ENCODE peak calls at places on chromosome 6, in eight cellular contexts. J is cardiac septum; X is NCI-H460; H is COLO829; T is type B pancreatic cell; Y is activated naive CD8-positive, alpha-beta T cell treated with anti-CD3 and anti-CD28 coated beads, Interleukin-2, amount 50 U/mL, for 16 hours; R is B cell; D is prostate gland. N is an unnamed sample.

GRCh38 chr6:133244502-133244901 is 3.3 kb downstream of the EYA4 start:
- DNase-seq in J (no peak), X (no peak), H (no peak), T (no peak), Y (no peak), R (no peak), D (no peak), N (no peak)

GRCh38 chr6:165308926-165309731 is at the start of gene C6orf118:
- DNase-seq in J (no peak), X (no peak), H (peak), T (peak), Y (no peak), R (no peak), D (peak), N (no peak)

GRCh38 chr6:140855520-140855919 is 1277.2 kb upstream of the GJE1 start:
- DNase-seq in J (no peak), X (no peak), H (no peak), T (no peak), Y (no peak), R (no peak), D (no peak), N (no peak)

GRCh38 chr6:48110436-48111142 is 408 bp downstream of the PTCHD4 start:
- DNase-seq in J (no peak), X (no peak), H (no peak), T (no peak), Y (no peak), R (no peak), D (no peak), N (no peak)

GRCh38 chr6:25991785-25992412 is 29.3 kb downstream of the TRIM38 start:
- DNase-seq in J (peak), X (no peak), H (peak), T (peak), Y (no peak), R (peak), D (peak), N (peak)

GRCh38 chr6:21201181-21201580 is 392.4 kb upstream of the SOX4 start:
- DNase-seq in J (no peak), X (no peak), H (no peak), T (no peak), Y (no peak), R (no peak), D (no peak), N (no peak)

GRCh38 chr6:16519265-16520242 is 241.7 kb downstream of the ATXN1 start:
- DNase-seq in J (no peak), X (no peak), H (peak), T (no peak), Y (no peak), R (no peak), D (peak), N (no peak)

GRCh38 chr6:14066782-14067406 is 50.7 kb upstream of the CD83 start:
- DNase-seq in J (no peak), X (peak), H (peak), T (no peak), Y (no peak), R (peak), D (peak), N (no peak)

GRCh38 chr6:95431637-95432228 is 145.6 kb upstream of the MANEA start:
- DNase-seq in J (no peak), X (peak), H (peak), T (no peak), Y (no peak), R (peak), D (peak), N (no peak)

GRCh38 chr6:139325003-139325600 is 33.3 kb upstream of the TXLNB start:
- DNase-seq in J (no peak), X (no peak), H (no peak), T (no peak), Y (no peak), R (peak), D (no peak), N (no peak)

GRCh38 chr6:71468841-71469750 is 180.5 kb downstream of the OGFRL1 start:
- DNase-seq in J (no peak), X (no peak), H (no peak), T (no peak), Y (no peak), R (no peak), D (no peak), N (no peak)

GRCh38 chr6:10434235-10434634 is 19.4 kb upstream of the TFAP2A start:
- DNase-seq in J (no peak), X (no peak), H (peak), T (no peak), Y (no peak), R (no peak), D (no peak), N (peak)

GRCh38 chr6:108557494-108558371 is 3.0 kb upstream of the FOXO3 start:
- DNase-seq in J (peak), X (no peak), H (no peak), T (peak), Y (peak), R (peak), D (peak), N (peak)

GRCh38 chr6:42154461-42155209 is 12.2 kb upstream of the C6orf132 start:
- DNase-seq in J (no peak), X (no peak), H (no peak), T (no peak), Y (no peak), R (no peak), D (no peak), N (no peak)

GRCh38 chr6:163338671-163339405 is 75.7 kb upstream of the QKI start:
- DNase-seq in J (peak), X (no peak), H (peak), T (no peak), Y (no peak), R (no peak), D (no peak), N (no peak)

GRCh38 chr6:12150812-12151432 is 138.8 kb downstream of the HIVEP1 start:
- DNase-seq in J (no peak), X (peak), H (no peak), T (no peak), Y (no peak), R (peak), D (peak), N (no peak)

GRCh38 chr6:53829698-53830221 is 35.0 kb downstream of the LRRC1 start:
- DNase-seq in J (no peak), X (no peak), H (no peak), T (no peak), Y (no peak), R (no peak), D (no peak), N (no peak)

GRCh38 chr6:19736066-19736465 is 101.1 kb upstream of the ID4 start:
- DNase-seq in J (no peak), X (no peak), H (no peak), T (no peak), Y (no peak), R (no peak), D (no peak), N (no peak)

GRCh38 chr6:15401120-15401519 is 155.3 kb downstream of the JARID2 start:
- DNase-seq in J (no peak), X (no peak), H (no peak), T (no peak), Y (no peak), R (no peak), D (no peak), N (peak)

GRCh38 chr6:148523051-148523450 is 180.4 kb downstream of the SASH1 start:
- DNase-seq in J (no peak), X (no peak), H (no peak), T (no peak), Y (no peak), R (no peak), D (no peak), N (no peak)

N was measured in osteocyte.